ENCODE peak calls at places on chromosomes 11 and 22, in five cellular contexts. I is stimulated activated CD4-positive, alpha-beta T cell treated with anti-CD3 and anti-CD28 coated beads, Interleukin-2, amount 100 ng/mL, for 48 hours; G is neuronal stem cell; P is Karpas-422; O is K562. F is an unnamed sample.

GRCh38 chr22:50267591-50268390 is 2.4 kb downstream of the MAPK11 start:
- DNase-seq in I (peak; percentile 59), G (no peak), P (no peak), O (peak; percentile 82), F (no peak)

GRCh38 chr11:70790671-70791300 is 392.5 kb downstream of the CTTN start:
- DNase-seq in I (no peak), G (no peak), P (peak; percentile 41), O (no peak), F (no peak)

GRCh38 chr11:35047179-35047578 is 91.8 kb upstream of the CD44 start:
- DNase-seq in I (no peak), G (no peak), P (no peak), O (no peak), F (no peak)

GRCh38 chr11:60950933-60951610 is 904 bp downstream of the SLC15A3 start:
- DNase-seq in I (peak; percentile 17), G (no peak), P (peak; percentile 66), O (no peak), F (no peak)

GRCh38 chr11:76172583-76172982 is 33.7 kb downstream of the WNT11 start:
- DNase-seq in I (no peak), G (no peak), P (no peak), O (no peak), F (no peak)

GRCh38 chr11:100980156-100980555 is 149.5 kb downstream of the PGR start:
- DNase-seq in I (no peak), G (no peak), P (peak; percentile 69), O (no peak), F (no peak)

GRCh38 chr11:43419460-43419859 is 60.7 kb downstream of the TTC17 start:
- DNase-seq in I (peak; percentile 29), G (no peak), P (peak; percentile 82), O (peak; percentile 21), F (no peak)

GRCh38 chr22:38271101-38271500 is 1.7 kb downstream of the TMEM184B start:
- DNase-seq in I (no peak), G (no peak), P (no peak), O (no peak), F (no peak)

GRCh38 chr11:43359432-43359818 is 705 bp downstream of the TTC17 start:
- DNase-seq in I (no peak), G (peak; percentile 23), P (peak; percentile 68), O (peak; percentile 37), F (no peak)

GRCh38 chr11:97398246-97398645 is 1008.4 kb downstream of the JRKL start:
- DNase-seq in I (no peak), G (no peak), P (no peak), O (no peak), F (no peak)

GRCh38 chr11:3732671-3733070 is 61.5 kb upstream of the CHRNA10 start:
- DNase-seq in I (no peak), G (no peak), P (no peak), O (no peak), F (no peak)

GRCh38 chr22:36360871-36361383 is 26.8 kb downstream of the MYH9 start:
- DNase-seq in I (no peak), G (no peak), P (no peak), O (no peak), F (no peak)

GRCh38 chr11:107928767-107929507 is 689 bp downstream of the RAB39A start:
- DNase-seq in I (no peak), G (peak; percentile 6), P (peak; percentile 93), O (no peak), F (peak; percentile 12)

GRCh38 chr22:19928207-19928606 is 13.4 kb upstream of the COMT start:
- DNase-seq in I (no peak), G (no peak), P (no peak), O (no peak), F (no peak)

GRCh38 chr22:45998638-45999378 is 21.8 kb upstream of the WNT7B start:
- DNase-seq in I (no peak), G (no peak), P (no peak), O (no peak), F (no peak)

GRCh38 chr11:27291954-27292641 is 70.9 kb downstream of the CCDC34 start:
- DNase-seq in I (no peak), G (no peak), P (no peak), O (no peak), F (no peak)

GRCh38 chr11:60098508-60098907 is 10.0 kb downstream of the MS4A2 start:
- DNase-seq in I (no peak), G (no peak), P (no peak), O (no peak), F (no peak)

GRCh38 chr11:44529895-44530412 is 35.5 kb upstream of the CD82 start:
- DNase-seq in I (no peak), G (no peak), P (peak; percentile 37), O (no peak), F (no peak)

GRCh38 chr11:120184371-120184945 is 26.4 kb upstream of the OAF start:
- DNase-seq in I (no peak), G (no peak), P (no peak), O (no peak), F (peak; percentile 4)

GRCh38 chr11:109939176-109939810 is 153.9 kb upstream of the ZC3H12C start:
- DNase-seq in I (no peak), G (peak; percentile 40), P (peak; percentile 65), O (peak; percentile 62), F (no peak)

GRCh38 chr11:95450547-95451123 is 219.6 kb upstream of the SESN3 start:
- DNase-seq in I (no peak), G (no peak), P (no peak), O (no peak), F (no peak)